ENCODE peak calls at places on chromosomes 1 and 21, in ten cellular contexts. D is A172, R is GM20000, X is NCI-H82, A is stomach, V is amniotic stem cell, U is activated T-cell treated with anti-CD3 and anti-CD28 coated beads for 1 hour, W is AG20443, C is astrocyte of the spinal cord, I is left ventricle myocardium superior. S is an unnamed sample.

GRCh38 chr1:182688436-182688835 is 4.0 kb upstream of the RGS8 start:
- DNase-seq in I (no peak), D (no peak), C (no peak), X (no peak), A (no peak), U (no peak), R (no peak), W (no peak), V (no peak), S (no peak)

GRCh38 chr1:27542463-27543273 is 52.7 kb upstream of the WASF2 start:
- DNase-seq in D (peak; percentile 94), C (peak; percentile 64), R (no peak), A (peak; percentile 75), V (no peak), W (peak; percentile 64), U (no peak), X (peak; percentile 40), I (peak; percentile 72), S (no peak)

GRCh38 chr1:9989773-9990172 is 7.3 kb upstream of the RBP7 start:
- DNase-seq in I (no peak), D (no peak), X (no peak), U (no peak), R (no peak), W (no peak), A (no peak), V (no peak), C (no peak), S (no peak)

GRCh38 chr1:32052887-32053286 is 19.9 kb upstream of the TMEM39B start:
- DNase-seq in A (no peak), R (no peak), I (no peak), X (no peak), W (no peak), D (no peak), V (no peak), U (no peak), C (no peak), S (no peak)

GRCh38 chr1:175893192-175893591 is 149.8 kb upstream of the TNR start:
- DNase-seq in W (no peak), U (no peak), A (no peak), X (no peak), V (no peak), D (no peak), I (no peak), C (no peak), R (no peak), S (no peak)

GRCh38 chr21:15895142-15896106 is 165.6 kb downstream of the USP25 start:
- DNase-seq in V (no peak), C (peak; percentile 42), W (no peak), X (no peak), D (no peak), I (no peak), U (no peak), A (no peak), R (no peak), S (peak; percentile 16)

GRCh38 chr1:234756066-234756783 is 146.2 kb upstream of the IRF2BP2 start:
- DNase-seq in A (no peak), V (no peak), C (no peak), D (peak; percentile 95), W (no peak), X (no peak), U (no peak), R (no peak), I (no peak), S (no peak)

GRCh38 chr1:38154089-38154470 is 107.5 kb upstream of the POU3F1 start:
- DNase-seq in R (no peak), U (no peak), C (no peak), X (peak; percentile 90), I (no peak), D (no peak), V (no peak), A (no peak), W (no peak), S (no peak)

GRCh38 chr21:18887922-18888602 is 484.5 kb upstream of the TMPRSS15 start:
- DNase-seq in V (no peak), U (no peak), X (no peak), D (no peak), W (no peak), R (no peak), I (no peak), A (no peak), C (no peak), S (no peak)

GRCh38 chr21:31772674-31773555 is 41.0 kb upstream of the SCAF4 start:
- DNase-seq in R (peak; percentile 63), X (no peak), V (no peak), I (no peak), D (no peak), A (no peak), W (no peak), C (no peak), U (no peak), S (no peak)

GRCh38 chr1:110714419-110715107 is 39.8 kb upstream of the KCNA3 start:
- DNase-seq in D (no peak), I (no peak), R (no peak), C (no peak), V (no peak), A (no peak), W (no peak), X (no peak), U (no peak), S (no peak)

GRCh38 chr1:200837931-200838571 is 34.7 kb upstream of the GPR25 start:
- DNase-seq in X (peak; percentile 22), U (no peak), D (peak; percentile 47), R (peak; percentile 8), W (no peak), C (peak; percentile 32), A (no peak), V (no peak), I (no peak), S (peak; percentile 29)

GRCh38 chr1:213327318-213327667 is 276.3 kb downstream of the RPS6KC1 start:
- DNase-seq in V (peak; percentile 27), D (peak; percentile 63), I (no peak), U (no peak), X (no peak), A (no peak), W (peak; percentile 79), R (no peak), C (peak; percentile 91), S (peak; percentile 70)

GRCh38 chr1:31904339-31905092 is 33.7 kb downstream of the PTP4A2 start:
- DNase-seq in R (no peak), V (no peak), A (no peak), I (peak; percentile 59), X (peak; percentile 29), D (no peak), W (no peak), C (peak; percentile 36), U (no peak), S (no peak)

GRCh38 chr1:118113261-118113660 is 71.8 kb downstream of the SPAG17 start:
- DNase-seq in V (no peak), C (no peak), R (no peak), W (peak; percentile 40), D (no peak), X (no peak), U (no peak), I (no peak), A (no peak), S (peak; percentile 55)

GRCh38 chr1:98001764-98002163 is 80.9 kb upstream of the DPYD start:
- DNase-seq in A (no peak), R (no peak), X (no peak), W (peak; percentile 14), D (peak; percentile 9), U (no peak), C (peak; percentile 20), I (no peak), V (no peak), S (peak; percentile 7)

GRCh38 chr1:24905979-24906720 is 23.9 kb downstream of the RUNX3 start:
- DNase-seq in X (no peak), C (no peak), V (no peak), I (no peak), W (peak; percentile 1), D (no peak), U (no peak), A (no peak), R (no peak), S (no peak)

GRCh38 chr1:85975770-85976386 is 180.7 kb downstream of the COL24A1 start:
- DNase-seq in R (no peak), C (no peak), I (no peak), D (no peak), W (no peak), U (no peak), V (no peak), X (no peak), A (no peak), S (no peak)

GRCh38 chr1:160005070-160005469 is 26.7 kb downstream of the PIGM start:
- DNase-seq in V (no peak), C (no peak), A (no peak), U (no peak), W (no peak), R (no peak), D (no peak), X (no peak), I (no peak), S (no peak)

GRCh38 chr1:209106237-209106741 is 477.2 kb upstream of the CAMK1G start:
- DNase-seq in C (peak; percentile 84), V (no peak), U (no peak), R (no peak), W (peak; percentile 32), I (no peak), X (peak; percentile 46), A (no peak), D (peak; percentile 94), S (peak; percentile 31)

GRCh38 chr1:58592521-58593134 is 15.6 kb upstream of the TACSTD2 start:
- DNase-seq in V (peak; percentile 26), R (no peak), D (peak; percentile 95), I (peak; percentile 81), A (peak; percentile 77), U (no peak), C (peak; percentile 85), X (no peak), W (peak; percentile 91), S (peak; percentile 91)

GRCh38 chr1:37628026-37628556 is 6.6 kb downstream of the RSPO1 start:
- DNase-seq in U (no peak), X (peak; percentile 84), R (no peak), A (no peak), W (no peak), C (no peak), I (no peak), V (no peak), D (no peak), S (no peak)